ENCODE peak calls at places on chromosome 2, in eight cellular contexts. V is fibroblast of mammary gland; A is CD4-positive, CD25-positive, alpha-beta regulatory T cell; X is NCI-H460; P is fibroblast of the conjunctiva; J is activated effector memory CD4-positive, alpha-beta T cell treated with Interleukin-2 at 50 U/mL for 16 hours; U is Calu3; N is choroid plexus epithelial cell. B is an unnamed sample.
A peak's percentile ranks its signal among the peaks of the same experiment; 100 is the strongest.

GRCh38 chr2:197097578-197098366 is 171.3 kb upstream of the PGAP1 start:
- DNase-seq in X (no peak), A (no peak), V (peak; percentile 85), U (no peak), N (peak; percentile 99), P (peak; percentile 30), J (no peak), B (no peak)

GRCh38 chr2:200585730-200586643 is at the start of gene AOX1:
- DNase-seq in X (no peak), A (peak; percentile 23), U (peak; percentile 34), N (peak; percentile 47), P (peak; percentile 72), J (peak; percentile 10), V (peak; percentile 78), B (peak; percentile 78)

GRCh38 chr2:162908567-162908966 is 70.0 kb upstream of the KCNH7 start:
- DNase-seq in X (no peak), P (no peak), U (no peak), N (no peak), J (no peak), V (no peak), A (no peak), B (no peak)

GRCh38 chr2:3313845-3314375 is 63.7 kb downstream of the EIPR1 start:
- DNase-seq in X (no peak), U (no peak), N (peak; percentile 16), V (no peak), J (no peak), A (no peak), P (no peak), B (no peak)

GRCh38 chr2:104944495-104944894 is 90.6 kb downstream of the POU3F3 start:
- DNase-seq in N (peak; percentile 56), P (peak; percentile 31), A (no peak), V (peak; percentile 65), J (no peak), X (peak; percentile 28), U (peak; percentile 50), B (no peak)

GRCh38 chr2:148716378-148716777 is 71.8 kb downstream of the EPC2 start:
- DNase-seq in J (no peak), V (no peak), P (no peak), A (no peak), X (no peak), N (no peak), U (no peak), B (no peak)

GRCh38 chr2:231152800-231153557 is 28.1 kb upstream of the HTR2B start:
- DNase-seq in X (no peak), P (no peak), J (no peak), A (no peak), U (no peak), V (peak; percentile 51), N (peak; percentile 81), B (no peak)

GRCh38 chr2:119820275-119820674 is 60.6 kb downstream of the PTPN4 start:
- DNase-seq in U (no peak), A (no peak), N (peak; percentile 87), V (peak; percentile 98), X (peak; percentile 12), J (no peak), P (no peak), B (no peak)

GRCh38 chr2:9165625-9166024 is 41.0 kb upstream of the ASAP2 start:
- DNase-seq in J (no peak), X (no peak), U (peak; percentile 54), N (peak; percentile 29), V (peak; percentile 53), A (no peak), P (no peak), B (no peak)

GRCh38 chr2:236550298-236550697 is 19.3 kb upstream of the ACKR3 start:
- DNase-seq in N (no peak), V (no peak), P (no peak), J (no peak), U (no peak), A (no peak), X (no peak), B (no peak)

GRCh38 chr2:144520718-144521487 is 984 bp upstream of the ZEB2 start:
- DNase-seq in N (peak; percentile 95), U (no peak), V (peak; percentile 95), P (peak; percentile 87), X (peak; percentile 38), A (no peak), J (no peak), B (no peak)

GRCh38 chr2:11746807-11747459 is 501 bp downstream of the LPIN1 start:
- DNase-seq in J (no peak), X (no peak), P (no peak), N (peak; percentile 52), U (no peak), A (peak; percentile 38), V (no peak), B (no peak)

GRCh38 chr2:59998324-59998723 is 555.1 kb downstream of the BCL11A start:
- DNase-seq in J (no peak), P (no peak), X (no peak), V (no peak), A (no peak), N (no peak), U (no peak), B (no peak)

GRCh38 chr2:144628566-144628965 is 108.6 kb upstream of the ZEB2 start:
- DNase-seq in X (no peak), U (no peak), A (no peak), N (no peak), V (no peak), J (no peak), P (no peak), B (no peak)

GRCh38 chr2:186827426-186827825 is 21.5 kb downstream of the ZSWIM2 start:
- DNase-seq in V (peak; percentile 37), X (no peak), J (no peak), P (no peak), U (no peak), A (no peak), N (peak; percentile 34), B (no peak)

GRCh38 chr2:20235655-20236302 is 10.8 kb upstream of the SDC1 start:
- DNase-seq in X (no peak), P (no peak), N (no peak), V (no peak), A (no peak), U (peak; percentile 69), J (no peak), B (no peak)